ENCODE peak calls at places on chromosomes 16 and 17, in four cellular contexts. V is Panc1, I is SK-N-SH, O is fibroblast of mammary gland. E is an unnamed sample.

GRCh38 chr17:39852239-39852638 is 11.9 kb downstream of the IKZF3 start:
- DNase-seq in I (no peak), V (no peak), O (no peak), E (no peak)

GRCh38 chr17:12118617-12119016 is 97.9 kb downstream of the MAP2K4 start:
- DNase-seq in V (no peak), I (no peak), O (peak; percentile 67), E (no peak)

GRCh38 chr16:1961651-1962067 is 2.3 kb downstream of the NDUFB10 start:
- DNase-seq in I (no peak), V (no peak), O (no peak), E (no peak)

GRCh38 chr17:6800422-6801027 is 24.5 kb downstream of the FBXO39 start:
- DNase-seq in O (no peak), I (no peak), V (no peak), E (no peak)

GRCh38 chr16:50509521-50510341 is 38.5 kb upstream of the NKD1 start:
- DNase-seq in V (peak; percentile 22), O (peak; percentile 13), I (peak; percentile 47), E (no peak)

GRCh38 chr17:82320956-82321927 is 3.8 kb upstream of the CD7 start:
- DNase-seq in V (no peak), I (peak; percentile 95), O (no peak), E (no peak)

GRCh38 chr16:57939872-57940224 is 31.1 kb downstream of the CNGB1 start:
- DNase-seq in O (no peak), I (no peak), V (no peak), E (no peak)

GRCh38 chr16:30413116-30413806 is 5.9 kb downstream of the ZNF771 start:
- DNase-seq in I (no peak), O (no peak), V (no peak), E (no peak)

GRCh38 chr16:59591480-59591879 is 857.4 kb upstream of the GOT2 start:
- DNase-seq in V (no peak), I (no peak), O (no peak), E (peak; percentile 42)

GRCh38 chr17:65662166-65662565 is 100.7 kb upstream of the AXIN2 start:
- DNase-seq in V (no peak), O (peak; percentile 57), I (no peak), E (no peak)

GRCh38 chr16:499924-500323 is 27.6 kb upstream of the CAPN15 start:
- DNase-seq in O (no peak), V (no peak), I (no peak), E (no peak)

GRCh38 chr17:79628861-79629547 is 18.2 kb upstream of the RBFOX3 start:
- DNase-seq in I (peak; percentile 12), V (no peak), O (no peak), E (no peak)

GRCh38 chr17:57037401-57037800 is 47.6 kb upstream of the AKAP1 start:
- DNase-seq in V (no peak), I (no peak), O (no peak), E (no peak)

GRCh38 chr16:276360-277077 is 775 bp upstream of the RGS11 start:
- DNase-seq in I (no peak), O (no peak), V (no peak), E (no peak)

GRCh38 chr16:19809121-19809635 is 75.5 kb downstream of the GPRC5B start:
- DNase-seq in O (peak; percentile 18), I (no peak), V (no peak), E (no peak)

GRCh38 chr16:67936876-67937605 is 391 bp upstream of the PSMB10 start:
- DNase-seq in V (no peak), I (no peak), O (no peak), E (no peak)

GRCh38 chr16:57993452-57993851 is 7.0 kb downstream of the ZNF319 start:
- DNase-seq in O (no peak), V (no peak), I (no peak), E (no peak)

GRCh38 chr17:56947741-56948140 is 13.1 kb downstream of the COIL start:
- DNase-seq in O (no peak), I (no peak), V (no peak), E (no peak)

GRCh38 chr17:33169580-33170285 is 123.4 kb downstream of the ASIC2 start:
- DNase-seq in V (peak; percentile 42), O (peak; percentile 25), I (no peak), E (peak; percentile 93)

GRCh38 chr17:7282752-7283321 is 1.3 kb downstream of the SLC2A4 start:
- DNase-seq in O (no peak), I (peak; percentile 17), V (no peak), E (no peak)

GRCh38 chr17:3635474-3636153 is 436 bp downstream of the SHPK start:
- DNase-seq in I (peak; percentile 41), O (no peak), V (no peak), E (no peak)

GRCh38 chr17:54969658-54970572 is 1.4 kb downstream of the STXBP4 start:
- DNase-seq in V (no peak), I (no peak), O (no peak), E (no peak)

GRCh38 chr17:55414983-55415382 is 6.7 kb downstream of the MMD start:
- DNase-seq in V (no peak), O (no peak), I (no peak), E (no peak)

GRCh38 chr16:67282447-67282805 is 3.1 kb downstream of the PLEKHG4 start:
- DNase-seq in O (no peak), I (no peak), V (no peak), E (no peak)

GRCh38 chr17:20852541-20853370 is 190.1 kb downstream of the USP22 start:
- DNase-seq in O (no peak), V (no peak), I (peak; percentile 33), E (no peak)

GRCh38 chr17:7844292-7845154 is 10.3 kb upstream of the TMEM88 start:
- DNase-seq in V (peak; percentile 79), I (peak; percentile 93), O (peak; percentile 95), E (peak; percentile 85)

GRCh38 chr16:66367968-66368891 is 1.7 kb downstream of the CDH5 start:
- DNase-seq in O (no peak), I (no peak), V (no peak), E (no peak)

GRCh38 chr17:37388266-37388665 is 12.5 kb downstream of the C17orf78 start:
- DNase-seq in O (peak; percentile 55), I (no peak), V (no peak), E (no peak)

GRCh38 chr16:56606071-56606687 is 2.2 kb upstream of the MT2A start:
- DNase-seq in O (no peak), V (no peak), I (no peak), E (peak; percentile 50)

GRCh38 chr17:64180089-64180488 is 50.1 kb upstream of the ERN1 start:
- DNase-seq in O (peak; percentile 72), I (no peak), V (no peak), E (no peak)

GRCh38 chr16:4606354-4606753 is 8.3 kb downstream of the UBALD1 start:
- DNase-seq in I (no peak), V (no peak), O (no peak), E (no peak)

GRCh38 chr17:9035249-9035648 is 13.9 kb downstream of the NTN1 start:
- DNase-seq in O (no peak), I (no peak), V (no peak), E (no peak)

GRCh38 chr16:85334718-85335583 is 222.7 kb upstream of the CIBAR2 start:
- DNase-seq in I (peak; percentile 64), O (no peak), V (no peak), E (no peak)
- H3K4me3 ChIP-seq in I (no peak overlapping the region), O (no peak overlapping the region), V (peak overlapping the region; percentile 11), E (no peak overlapping the region)

GRCh38 chr17:16287563-16288027 is 65.7 kb downstream of the CENPV start:
- DNase-seq in V (peak; percentile 30), O (peak; percentile 62), I (no peak), E (peak; percentile 44)
- TF ChIP-seq CTCF in V (no peak), O (no peak), I (no peak), E (no peak)

DNA sequence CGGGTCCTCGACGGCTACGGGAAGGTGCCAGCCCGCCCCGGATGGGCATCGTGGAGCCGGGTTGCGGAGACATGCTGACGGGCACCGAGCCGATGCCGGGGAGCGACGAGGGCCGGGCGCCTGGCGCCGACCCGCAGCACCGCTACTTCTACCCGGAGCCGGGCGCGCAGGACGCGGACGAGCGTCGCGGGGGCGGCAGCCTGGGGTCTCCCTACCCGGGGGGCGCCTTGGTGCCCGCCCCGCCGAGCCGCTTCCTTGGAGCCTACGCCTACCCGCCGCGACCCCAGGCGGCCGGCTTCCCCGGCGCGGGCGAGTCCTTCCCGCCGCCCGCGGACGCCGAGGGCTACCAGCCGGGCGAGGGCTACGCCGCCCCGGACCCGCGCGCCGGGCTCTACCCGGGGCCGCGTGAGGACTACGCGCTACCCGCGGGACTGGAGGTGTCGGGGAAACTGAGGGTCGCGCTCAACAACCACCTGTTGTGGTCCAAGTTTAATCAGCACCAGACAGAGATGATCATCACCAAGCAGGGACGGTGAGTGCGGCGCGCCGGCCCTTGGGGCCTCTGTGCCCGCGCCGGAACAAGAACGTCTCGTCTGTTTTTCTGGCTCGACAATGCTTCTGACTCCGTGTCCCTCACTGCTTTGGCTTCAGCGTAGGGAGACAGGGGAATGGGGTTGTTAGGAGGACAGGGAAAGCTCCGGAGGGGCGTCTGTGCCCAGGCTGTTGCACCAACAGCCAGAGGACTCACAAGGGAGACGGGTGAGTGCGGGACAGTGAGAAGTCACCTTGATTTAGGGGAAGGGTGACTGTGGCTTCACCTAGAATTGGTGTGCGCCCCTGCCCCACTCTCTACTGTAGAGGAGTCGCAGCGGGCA is 615 bp downstream of the TBX21 start:
- DNase-seq in V (no peak), I (peak; percentile 82), O (no peak), E (no peak)
- H3K4me3 ChIP-seq in V (peak overlapping the region; percentile 32), I (peak overlapping the region; percentile 31), O (peak overlapping the region; percentile 50), E (peak overlapping the region; percentile 12)

GRCh38 chr17:1714980-1715802 is 5.0 kb upstream of the TLCD2 start:
- DNase-seq in O (peak; percentile 93), V (no peak), I (peak; percentile 62), E (peak; percentile 56)

GRCh38 chr17:1716912-1717695 is 6.9 kb upstream of the TLCD2 start:
- DNase-seq in I (peak; percentile 86), O (peak; percentile 99), V (peak; percentile 99), E (peak; percentile 99)

GRCh38 chr17:1715803-1716075 is 5.6 kb upstream of the TLCD2 start:
- DNase-seq in I (no peak), O (no peak), V (no peak), E (no peak)

GRCh38 chr17:1714488-1714979 is 4.4 kb upstream of the TLCD2 start:
- DNase-seq in I (peak; percentile 63), O (peak; percentile 96), V (no peak), E (peak; percentile 96)

DNA sequence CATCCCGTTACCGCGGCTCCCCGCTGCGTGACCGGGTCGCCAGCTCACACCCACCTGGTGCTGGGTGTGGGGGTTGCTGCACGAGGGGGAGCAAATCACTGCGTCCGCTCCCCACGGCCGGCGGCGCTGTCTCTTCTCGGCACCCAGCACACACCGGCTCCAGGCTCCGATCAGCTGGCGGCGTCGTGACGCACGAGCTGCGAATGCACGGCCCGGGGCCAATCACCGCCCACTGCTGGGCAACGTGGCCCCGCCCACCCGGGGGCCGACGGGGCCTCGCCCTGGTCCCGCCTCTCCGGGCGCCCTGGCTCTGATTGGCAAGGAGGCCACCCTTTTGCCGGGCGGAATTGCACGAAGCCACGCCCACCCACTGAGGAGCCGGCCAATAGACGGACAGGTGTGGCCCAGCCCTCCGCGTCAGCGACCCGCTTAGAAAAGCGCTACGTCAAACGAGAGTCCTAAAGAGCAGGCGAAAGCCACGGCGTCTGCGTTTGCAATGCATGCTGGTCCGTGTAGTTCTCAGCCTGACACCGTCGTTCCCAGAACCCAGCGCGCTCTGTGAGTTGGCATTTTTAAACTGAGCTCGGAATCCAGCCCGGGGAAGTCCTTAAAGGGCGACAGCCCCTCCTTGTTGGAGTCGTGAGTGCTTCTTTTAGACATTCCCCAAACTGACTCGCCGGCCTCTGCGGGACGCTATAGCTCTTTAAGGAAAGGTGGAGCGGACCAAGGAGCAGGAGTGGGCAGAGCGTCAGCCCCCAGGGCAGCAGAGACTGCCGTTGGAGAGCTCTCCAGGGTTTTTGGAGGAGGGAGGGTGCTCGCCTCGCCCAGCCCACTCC is 6.1 kb upstream of the TLCD2 start:
- DNase-seq in V (peak; percentile 99), O (peak; percentile 100), I (peak; percentile 100), E (peak; percentile 100)
- TF ChIP-seq CTCF in V (no peak), O (no peak), I (peak; percentile 11), E (peak; percentile 6)

E was measured in astrocyte of the cerebellum.